ENCODE peak calls at places on chromosomes 12 and 14, in four cellular contexts. One of them, this sample, is unnamed.

GRCh38 chr14:61174395-61175386 is 106.4 kb downstream of the TMEM30B start:
- DNase-seq in epithelial cell of prostate: no peak
- DNase-seq in iris pigment epithelial cell: peak; percentile 90
- DNase-seq in activated naive CD4-positive, alpha-beta T cell treated with anti-CD3 and anti-CD28 coated beads, Interleukin-2, amount 10 ng/mL, durations not matched to agents 7 days and 5 days: no peak
- DNase-seq in this sample: no peak

GRCh38 chr12:49017764-49018281 is 753 bp downstream of the PRKAG1 start:
- DNase-seq in epithelial cell of prostate: no peak
- DNase-seq in iris pigment epithelial cell: peak; percentile 47
- DNase-seq in activated naive CD4-positive, alpha-beta T cell treated with anti-CD3 and anti-CD28 coated beads, Interleukin-2, amount 10 ng/mL, durations not matched to agents 7 days and 5 days: peak; percentile 54
- DNase-seq in this sample: no peak

GRCh38 chr14:102071283-102071998 is 15.4 kb downstream of the HSP90AA1 start:
- DNase-seq in epithelial cell of prostate: no peak
- DNase-seq in iris pigment epithelial cell: peak; percentile 35
- DNase-seq in activated naive CD4-positive, alpha-beta T cell treated with anti-CD3 and anti-CD28 coated beads, Interleukin-2, amount 10 ng/mL, durations not matched to agents 7 days and 5 days: no peak
- DNase-seq in this sample: no peak

GRCh38 chr12:127655691-127656090 is 611.3 kb upstream of the TMEM132C start:
- DNase-seq in epithelial cell of prostate: no peak
- DNase-seq in iris pigment epithelial cell: peak; percentile 38
- DNase-seq in activated naive CD4-positive, alpha-beta T cell treated with anti-CD3 and anti-CD28 coated beads, Interleukin-2, amount 10 ng/mL, durations not matched to agents 7 days and 5 days: no peak
- DNase-seq in this sample: no peak

GRCh38 chr14:97106609-97107008 is 309.4 kb downstream of the VRK1 start:
- DNase-seq in epithelial cell of prostate: no peak
- DNase-seq in iris pigment epithelial cell: no peak
- DNase-seq in activated naive CD4-positive, alpha-beta T cell treated with anti-CD3 and anti-CD28 coated beads, Interleukin-2, amount 10 ng/mL, durations not matched to agents 7 days and 5 days: no peak
- DNase-seq in this sample: no peak

GRCh38 chr12:106178582-106178981 is 39.8 kb upstream of the NUAK1 start:
- DNase-seq in epithelial cell of prostate: no peak
- DNase-seq in iris pigment epithelial cell: no peak
- DNase-seq in activated naive CD4-positive, alpha-beta T cell treated with anti-CD3 and anti-CD28 coated beads, Interleukin-2, amount 10 ng/mL, durations not matched to agents 7 days and 5 days: no peak
- DNase-seq in this sample: no peak

GRCh38 chr14:95143813-95144620 is 13.3 kb downstream of the DICER1 start:
- DNase-seq in epithelial cell of prostate: no peak
- DNase-seq in iris pigment epithelial cell: peak; percentile 45
- DNase-seq in activated naive CD4-positive, alpha-beta T cell treated with anti-CD3 and anti-CD28 coated beads, Interleukin-2, amount 10 ng/mL, durations not matched to agents 7 days and 5 days: no peak
- DNase-seq in this sample: no peak

GRCh38 chr12:51351913-51352532 is 5.5 kb upstream of the CELA1 start:
- DNase-seq in epithelial cell of prostate: no peak
- DNase-seq in iris pigment epithelial cell: peak; percentile 72
- DNase-seq in activated naive CD4-positive, alpha-beta T cell treated with anti-CD3 and anti-CD28 coated beads, Interleukin-2, amount 10 ng/mL, durations not matched to agents 7 days and 5 days: peak; percentile 66
- DNase-seq in this sample: peak; percentile 52

GRCh38 chr12:1920436-1920835 is 2.0 kb upstream of the CACNA2D4 start:
- DNase-seq in epithelial cell of prostate: no peak
- DNase-seq in iris pigment epithelial cell: no peak
- DNase-seq in activated naive CD4-positive, alpha-beta T cell treated with anti-CD3 and anti-CD28 coated beads, Interleukin-2, amount 10 ng/mL, durations not matched to agents 7 days and 5 days: peak; percentile 15
- DNase-seq in this sample: no peak

GRCh38 chr14:57930241-57930975 is 64.5 kb upstream of the SLC35F4 start:
- DNase-seq in epithelial cell of prostate: no peak
- DNase-seq in iris pigment epithelial cell: no peak
- DNase-seq in activated naive CD4-positive, alpha-beta T cell treated with anti-CD3 and anti-CD28 coated beads, Interleukin-2, amount 10 ng/mL, durations not matched to agents 7 days and 5 days: no peak
- DNase-seq in this sample: no peak

GRCh38 chr14:100028990-100029677 is 36.1 kb upstream of the EVL start:
- DNase-seq in epithelial cell of prostate: no peak
- DNase-seq in iris pigment epithelial cell: peak; percentile 47
- DNase-seq in activated naive CD4-positive, alpha-beta T cell treated with anti-CD3 and anti-CD28 coated beads, Interleukin-2, amount 10 ng/mL, durations not matched to agents 7 days and 5 days: no peak
- DNase-seq in this sample: no peak

GRCh38 chr12:45928309-45928708 is 62.1 kb downstream of the SCAF11 start:
- DNase-seq in epithelial cell of prostate: peak; percentile 6
- DNase-seq in iris pigment epithelial cell: no peak
- DNase-seq in activated naive CD4-positive, alpha-beta T cell treated with anti-CD3 and anti-CD28 coated beads, Interleukin-2, amount 10 ng/mL, durations not matched to agents 7 days and 5 days: no peak
- DNase-seq in this sample: no peak

GRCh38 chr14:101119830-101120571 is 216.5 kb upstream of the RTL1 start:
- DNase-seq in epithelial cell of prostate: no peak
- DNase-seq in iris pigment epithelial cell: no peak
- DNase-seq in activated naive CD4-positive, alpha-beta T cell treated with anti-CD3 and anti-CD28 coated beads, Interleukin-2, amount 10 ng/mL, durations not matched to agents 7 days and 5 days: no peak
- DNase-seq in this sample: no peak

GRCh38 chr14:53055003-53055402 is 98.1 kb downstream of the DDHD1 start:
- DNase-seq in epithelial cell of prostate: no peak
- DNase-seq in iris pigment epithelial cell: peak; percentile 65
- DNase-seq in activated naive CD4-positive, alpha-beta T cell treated with anti-CD3 and anti-CD28 coated beads, Interleukin-2, amount 10 ng/mL, durations not matched to agents 7 days and 5 days: no peak
- DNase-seq in this sample: peak; percentile 46

GRCh38 chr14:92105073-92105844 is 1.1 kb downstream of the ATXN3 start:
- DNase-seq in epithelial cell of prostate: no peak
- DNase-seq in iris pigment epithelial cell: peak; percentile 63
- DNase-seq in activated naive CD4-positive, alpha-beta T cell treated with anti-CD3 and anti-CD28 coated beads, Interleukin-2, amount 10 ng/mL, durations not matched to agents 7 days and 5 days: no peak
- DNase-seq in this sample: no peak

GRCh38 chr12:25839470-25839869 is 119.0 kb upstream of the RASSF8 start:
- DNase-seq in epithelial cell of prostate: peak; percentile 31
- DNase-seq in iris pigment epithelial cell: peak; percentile 85
- DNase-seq in activated naive CD4-positive, alpha-beta T cell treated with anti-CD3 and anti-CD28 coated beads, Interleukin-2, amount 10 ng/mL, durations not matched to agents 7 days and 5 days: no peak
- DNase-seq in this sample: no peak

GRCh38 chr12:131162113-131162512 is 208.4 kb downstream of the ADGRD1 start:
- DNase-seq in epithelial cell of prostate: no peak
- DNase-seq in iris pigment epithelial cell: no peak
- DNase-seq in activated naive CD4-positive, alpha-beta T cell treated with anti-CD3 and anti-CD28 coated beads, Interleukin-2, amount 10 ng/mL, durations not matched to agents 7 days and 5 days: no peak
- DNase-seq in this sample: no peak

GRCh38 chr12:122966743-122967058 is 438 bp upstream of the ABCB9 start:
- DNase-seq in epithelial cell of prostate: no peak
- DNase-seq in iris pigment epithelial cell: no peak
- DNase-seq in activated naive CD4-positive, alpha-beta T cell treated with anti-CD3 and anti-CD28 coated beads, Interleukin-2, amount 10 ng/mL, durations not matched to agents 7 days and 5 days: no peak
- DNase-seq in this sample: no peak

GRCh38 chr14:52175982-52176502 is 91.5 kb upstream of the PTGDR start:
- DNase-seq in epithelial cell of prostate: no peak
- DNase-seq in iris pigment epithelial cell: no peak
- DNase-seq in activated naive CD4-positive, alpha-beta T cell treated with anti-CD3 and anti-CD28 coated beads, Interleukin-2, amount 10 ng/mL, durations not matched to agents 7 days and 5 days: peak; percentile 21
- DNase-seq in this sample: no peak

GRCh38 chr12:20272801-20273200 is 95.5 kb upstream of the PDE3A start:
- DNase-seq in epithelial cell of prostate: no peak
- DNase-seq in iris pigment epithelial cell: no peak
- DNase-seq in activated naive CD4-positive, alpha-beta T cell treated with anti-CD3 and anti-CD28 coated beads, Interleukin-2, amount 10 ng/mL, durations not matched to agents 7 days and 5 days: no peak
- DNase-seq in this sample: no peak

GRCh38 chr12:29735604-29736003 is 48.1 kb downstream of the TMTC1 start:
- DNase-seq in epithelial cell of prostate: no peak
- DNase-seq in iris pigment epithelial cell: no peak
- DNase-seq in activated naive CD4-positive, alpha-beta T cell treated with anti-CD3 and anti-CD28 coated beads, Interleukin-2, amount 10 ng/mL, durations not matched to agents 7 days and 5 days: no peak
- DNase-seq in this sample: no peak

GRCh38 chr12:26631846-26632245 is 201.1 kb downstream of the ITPR2 start:
- DNase-seq in epithelial cell of prostate: no peak
- DNase-seq in iris pigment epithelial cell: peak; percentile 42
- DNase-seq in activated naive CD4-positive, alpha-beta T cell treated with anti-CD3 and anti-CD28 coated beads, Interleukin-2, amount 10 ng/mL, durations not matched to agents 7 days and 5 days: no peak
- DNase-seq in this sample: no peak

This sample was measured in NCI-H2107.